ENCODE peak calls at places on chromosomes 4 and X, in nine cellular contexts. U is lower lobe of right lung; A is DMS 273 treated with DMSO at 0.1 percent for 48 hours; Z is stimulated activated CD4-positive, alpha-beta T cell treated with anti-CD3 and anti-CD28 coated beads, TNF-alpha, amount 100 ng/mL, for 48 hours; Y is SK-N-DZ; C is fibroblast of mammary gland; J is hypothalamus; M is A549; E is iris pigment epithelial cell. I is an unnamed sample.

GRCh38 chrX:132146456-132146855 is 18.6 kb upstream of the FRMD7 start:
- DNase-seq in E (no peak), A (no peak), C (no peak), M (no peak), Z (no peak), U (no peak), J (no peak), Y (no peak), I (no peak)

GRCh38 chrX:108178099-108178498 is 86.5 kb downstream of the ATG4A start:
- DNase-seq in U (no peak), C (no peak), Y (no peak), J (no peak), E (no peak), M (no peak), A (no peak), Z (no peak), I (no peak)

GRCh38 chr4:187618701-187619278 is 376.8 kb upstream of the ZFP42 start:
- DNase-seq in A (no peak), Z (no peak), M (no peak), U (no peak), J (no peak), C (peak; percentile 48), E (peak; percentile 87), Y (no peak), I (no peak)

GRCh38 chr4:7852568-7853185 is 87.0 kb downstream of the AFAP1 start:
- DNase-seq in E (peak; percentile 56), C (no peak), M (no peak), J (no peak), U (no peak), Y (no peak), Z (peak; percentile 31), A (no peak), I (no peak)

GRCh38 chr4:183831026-183831446 is 74.1 kb upstream of the STOX2 start:
- DNase-seq in E (no peak), J (no peak), Y (no peak), Z (no peak), A (no peak), U (no peak), M (no peak), C (no peak), I (no peak)

GRCh38 chr4:91243132-91243531 is 1060.6 kb upstream of the GRID2 start:
- DNase-seq in U (peak; percentile 49), J (no peak), C (no peak), A (no peak), Y (no peak), Z (no peak), M (peak; percentile 13), E (no peak), I (no peak)

GRCh38 chr4:1872918-1873269 is 1.7 kb downstream of the NSD2 start:
- DNase-seq in U (no peak), E (peak; percentile 77), A (no peak), Z (no peak), M (no peak), C (peak; percentile 81), Y (no peak), J (no peak), I (no peak)

GRCh38 chrX:8820910-8821527 is 19.8 kb upstream of the FAM9A start:
- DNase-seq in U (no peak), C (peak; percentile 3), A (no peak), E (peak; percentile 2), Y (no peak), M (peak; percentile 64), J (no peak), Z (no peak), I (no peak)

GRCh38 chr4:125832161-125832560 is 517.4 kb downstream of the FAT4 start:
- DNase-seq in J (no peak), Z (no peak), E (no peak), M (no peak), Y (no peak), U (no peak), A (no peak), C (no peak), I (no peak)

GRCh38 chr4:4559596-4559995 is 17.7 kb upstream of the STX18 start:
- DNase-seq in U (no peak), J (no peak), A (no peak), M (no peak), Z (no peak), E (peak; percentile 69), C (no peak), Y (no peak), I (no peak)

GRCh38 chr4:154626793-154627484 is 14.5 kb upstream of the FGG start:
- DNase-seq in M (peak; percentile 58), E (peak; percentile 63), U (peak; percentile 73), Z (peak; percentile 52), A (no peak), Y (peak; percentile 43), C (peak; percentile 49), J (no peak), I (peak; percentile 10)

GRCh38 chr4:53173576-53173975 is 192.3 kb downstream of the SCFD2 start:
- DNase-seq in U (no peak), J (no peak), C (no peak), A (no peak), E (no peak), Z (no peak), M (no peak), Y (no peak), I (no peak)

GRCh38 chrX:8971116-8971515 is 62.8 kb downstream of the FAM9B start:
- DNase-seq in M (peak; percentile 67), Y (peak; percentile 44), C (peak; percentile 62), J (no peak), E (peak; percentile 62), U (no peak), A (peak; percentile 12), Z (no peak), I (no peak)

GRCh38 chr4:54225671-54226398 is 3.3 kb upstream of the PDGFRA start:
- DNase-seq in E (peak; percentile 16), J (no peak), Y (no peak), M (no peak), U (no peak), A (no peak), C (peak; percentile 32), Z (no peak), I (no peak)

GRCh38 chrX:24646745-24647182 is 383 bp downstream of the PCYT1B start:
- DNase-seq in U (no peak), J (peak; percentile 58), Y (no peak), C (peak; percentile 5), A (peak; percentile 27), E (peak; percentile 21), Z (no peak), M (no peak), I (no peak)

GRCh38 chr4:82562553-82562854 is 716 bp upstream of the TMEM150C start:
- DNase-seq in A (no peak), Z (no peak), C (no peak), M (no peak), E (no peak), Y (peak; percentile 20), J (no peak), U (no peak), I (no peak)

GRCh38 chr4:181264908-181265307 is 978.3 kb upstream of the TENM3 start:
- DNase-seq in U (no peak), A (no peak), J (peak; percentile 2), Z (no peak), C (no peak), E (no peak), Y (peak; percentile 20), M (no peak), I (no peak)

GRCh38 chr4:56995525-56995924 is 16.8 kb downstream of the POLR2B start:
- DNase-seq in Z (no peak), J (peak; percentile 72), C (peak; percentile 97), Y (no peak), U (no peak), A (no peak), E (peak; percentile 97), M (no peak), I (no peak)

GRCh38 chr4:71268156-71268555 is 70.7 kb upstream of the SLC4A4 start:
- DNase-seq in Z (no peak), A (no peak), E (no peak), U (no peak), J (no peak), M (no peak), Y (no peak), C (peak; percentile 31), I (no peak)

GRCh38 chrX:115679460-115679859 is 118.5 kb downstream of the PLS3 start:
- DNase-seq in U (no peak), A (no peak), C (peak; percentile 46), J (peak; percentile 2), M (peak; percentile 36), Y (peak; percentile 38), E (peak; percentile 31), Z (no peak), I (no peak)

GRCh38 chr4:111943796-111944203 is 201.5 kb upstream of the FAM241A start:
- DNase-seq in C (peak; percentile 59), J (no peak), U (peak; percentile 46), E (peak; percentile 42), Y (peak; percentile 71), M (peak; percentile 65), Z (no peak), A (no peak), I (no peak)

GRCh38 chr4:17236686-17237085 is 275.2 kb downstream of the QDPR start:
- DNase-seq in Y (no peak), J (no peak), E (peak; percentile 58), Z (no peak), M (no peak), C (peak; percentile 81), U (no peak), A (no peak), I (no peak)

GRCh38 chrX:3393581-3394111 is 47.2 kb upstream of the MXRA5 start:
- DNase-seq in E (peak; percentile 1), Y (no peak), C (peak; percentile 83), Z (no peak), J (no peak), M (no peak), U (no peak), A (no peak), I (no peak)

GRCh38 chr4:182906786-182907185 is 10.4 kb downstream of the DCTD start:
- DNase-seq in Z (no peak), A (no peak), C (no peak), J (no peak), E (peak; percentile 77), M (no peak), Y (no peak), U (no peak), I (no peak)

GRCh38 chr4:38615847-38616246 is 48.2 kb upstream of the KLF3 start:
- DNase-seq in C (no peak), J (no peak), Z (no peak), U (no peak), Y (no peak), E (no peak), A (no peak), M (no peak), I (no peak)

GRCh38 chrX:54043696-54044125 is 562 bp downstream of the PHF8 start:
- DNase-seq in U (no peak), M (no peak), Y (peak; percentile 2), E (peak; percentile 26), Z (peak; percentile 3), C (peak; percentile 17), A (no peak), J (peak; percentile 71), I (peak; percentile 22)

GRCh38 chrX:23820235-23820782 is 37.3 kb downstream of the SAT1 start:
- DNase-seq in M (no peak), U (no peak), Z (no peak), E (peak; percentile 33), A (no peak), Y (no peak), J (no peak), C (no peak), I (no peak)

GRCh38 chr4:2285665-2286381 is 23.9 kb upstream of the MXD4 start:
- DNase-seq in C (no peak), M (no peak), Z (no peak), E (no peak), Y (no peak), A (no peak), J (no peak), U (peak; percentile 39), I (no peak)

GRCh38 chr4:152696764-152697250 is 17.0 kb upstream of the TMEM154 start:
- DNase-seq in Y (no peak), E (peak; percentile 84), C (peak; percentile 62), U (no peak), J (peak; percentile 36), Z (no peak), A (no peak), M (no peak), I (peak; percentile 64)

GRCh38 chr4:20639346-20639745 is 60.9 kb upstream of the PACRGL start:
- DNase-seq in Y (no peak), A (no peak), J (no peak), C (no peak), M (no peak), Z (no peak), E (no peak), U (no peak), I (no peak)

GRCh38 chr4:164803702-164804101 is 49.8 kb downstream of the SMIM31 start:
- DNase-seq in C (no peak), J (no peak), E (no peak), Z (no peak), M (no peak), A (no peak), U (no peak), Y (no peak), I (no peak)